ENCODE peak calls at places on chromosomes 5 and 9, in eight cellular contexts. Z, Q, D, K, H, J, B and F are unnamed samples.

GRCh38 chr5:167716376-167716775 is 575.1 kb upstream of the WWC1 start:
- DNase-seq in Z (no peak), Q (no peak), D (no peak), K (no peak), H (no peak), J (no peak), B (peak; percentile 36), F (no peak)

GRCh38 chr9:115595951-115596742 is 478.2 kb upstream of the TNC start:
- DNase-seq in Z (no peak), Q (no peak), D (no peak), K (no peak), H (no peak), J (no peak), B (peak; percentile 95), F (no peak)

GRCh38 chr9:71916834-71917534 is 5.5 kb downstream of the C9orf85 start:
- DNase-seq in Z (no peak), Q (no peak), D (peak; percentile 46), K (no peak), H (no peak), J (no peak), B (no peak), F (no peak)

GRCh38 chr5:14337603-14338002 is 194.5 kb downstream of the TRIO start:
- DNase-seq in Z (no peak), Q (no peak), D (no peak), K (no peak), H (no peak), J (no peak), B (no peak), F (no peak)

GRCh38 chr5:72183231-72183630 is 76.0 kb downstream of the MAP1B start:
- DNase-seq in Z (no peak), Q (no peak), D (no peak), K (no peak), H (no peak), J (no peak), B (no peak), F (no peak)

GRCh38 chr5:64952961-64953360 is 184.2 kb downstream of the CWC27 start:
- DNase-seq in Z (no peak), Q (no peak), D (no peak), K (no peak), H (no peak), J (no peak), B (no peak), F (no peak)

GRCh38 chr9:137319434-137319975 is 17.4 kb upstream of the NRARP start:
- DNase-seq in Z (no peak), Q (peak; percentile 46), D (no peak), K (no peak), H (no peak), J (no peak), B (no peak), F (peak; percentile 29)

GRCh38 chr9:134320916-134321570 is 5.2 kb upstream of the RXRA start:
- DNase-seq in Z (no peak), Q (no peak), D (no peak), K (no peak), H (no peak), J (no peak), B (no peak), F (no peak)

GRCh38 chr9:89690334-89690912 is 85.6 kb downstream of the GADD45G start:
- DNase-seq in Z (no peak), Q (no peak), D (no peak), K (no peak), H (no peak), J (no peak), B (no peak), F (no peak)

GRCh38 chr5:61534481-61535267 is 202.6 kb downstream of the ZSWIM6 start:
- DNase-seq in Z (peak; percentile 5), Q (no peak), D (no peak), K (no peak), H (no peak), J (no peak), B (no peak), F (peak; percentile 6)

GRCh38 chr5:131899686-131900085 is 45.8 kb downstream of the MEIKIN start:
- DNase-seq in Z (no peak), Q (no peak), D (no peak), K (no peak), H (no peak), J (no peak), B (no peak), F (no peak)

GRCh38 chr5:90408571-90409317 is 812 bp downstream of the CETN3 start:
- DNase-seq in Z (no peak), Q (no peak), D (no peak), K (no peak), H (no peak), J (no peak), B (no peak), F (no peak)

GRCh38 chr5:100676807-100677631 is 141.8 kb downstream of the FAM174A start:
- DNase-seq in Z (no peak), Q (no peak), D (no peak), K (no peak), H (no peak), J (no peak), B (no peak), F (no peak)

GRCh38 chr5:141958113-141958512 is at the start of gene PCDH12:
- DNase-seq in Z (no peak), Q (peak; percentile 66), D (no peak), K (no peak), H (no peak), J (no peak), B (no peak), F (no peak)

GRCh38 chr5:177304392-177305119 is 957 bp downstream of the PRELID1 start:
- DNase-seq in Z (no peak), Q (peak; percentile 75), D (peak; percentile 32), K (no peak), H (no peak), J (no peak), B (no peak), F (no peak)

GRCh38 chr5:91245074-91245452 is 138.1 kb downstream of the ARRDC3 start:
- DNase-seq in Z (no peak), Q (no peak), D (no peak), K (no peak), H (no peak), J (no peak), B (no peak), F (no peak)

GRCh38 chr5:109105631-109106267 is 304.0 kb downstream of the PJA2 start:
- DNase-seq in Z (no peak), Q (no peak), D (no peak), K (no peak), H (peak; percentile 10), J (no peak), B (peak; percentile 76), F (no peak)

GRCh38 chr5:170681013-170681433 is 102.5 kb upstream of the GABRP start:
- DNase-seq in Z (peak; percentile 40), Q (peak; percentile 69), D (peak; percentile 40), K (no peak), H (no peak), J (peak; percentile 16), B (no peak), F (peak; percentile 13)

GRCh38 chr5:177489119-177489716 is 8.2 kb downstream of the PDLIM7 start:
- DNase-seq in Z (no peak), Q (no peak), D (no peak), K (no peak), H (no peak), J (no peak), B (no peak), F (no peak)

GRCh38 chr5:178449163-178450060 is 140.8 kb downstream of the COL23A1 start:
- DNase-seq in Z (no peak), Q (no peak), D (no peak), K (no peak), H (no peak), J (no peak), B (no peak), F (no peak)

GRCh38 chr9:85212887-85213286 is 528.9 kb downstream of the AGTPBP1 start:
- DNase-seq in Z (no peak), Q (no peak), D (peak; percentile 9), K (no peak), H (no peak), J (no peak), B (peak; percentile 34), F (no peak)